ENCODE peak calls at places on chromosomes 4 and X, in five cellular contexts. O is SK-N-SH, E is suprapubic skin, U is H1, D is MM.1S. W is an unnamed sample.

GRCh38 chrX:39477438-39478120 is 620.2 kb downstream of the BCOR start:
- DNase-seq in O (no peak), E (no peak), U (peak; percentile 2), D (no peak), W (no peak)

GRCh38 chr4:2793920-2794706 is 1.2 kb downstream of the SH3BP2 start:
- DNase-seq in O (peak; percentile 84), E (peak; percentile 79), U (no peak), D (no peak), W (peak; percentile 9)

GRCh38 chrX:8823698-8824097 is 22.5 kb upstream of the FAM9A start:
- DNase-seq in O (no peak), E (no peak), U (no peak), D (no peak), W (no peak)

GRCh38 chr4:84050014-84050413 is 449.1 kb downstream of the NKX6-1 start:
- DNase-seq in O (no peak), E (no peak), U (peak; percentile 27), D (no peak), W (no peak)

GRCh38 chr4:337932-338758 is 531 bp downstream of the ZNF141 start:
- DNase-seq in O (no peak), E (no peak), U (no peak), D (no peak), W (no peak)

GRCh38 chrX:63979480-63979879 is 194.5 kb upstream of the ARHGEF9 start:
- DNase-seq in O (no peak), E (no peak), U (no peak), D (no peak), W (no peak)

GRCh38 chrX:97380200-97380599 is 496.5 kb downstream of the RPA4 start:
- DNase-seq in O (peak; percentile 10), E (no peak), U (no peak), D (no peak), W (no peak)

GRCh38 chr4:2244947-2245786 is 3.2 kb upstream of the HAUS3 start:
- DNase-seq in O (no peak), E (peak; percentile 77), U (no peak), D (no peak), W (no peak)

GRCh38 chr4:1567808-1568581 is 116.1 kb downstream of the FAM53A start:
- DNase-seq in O (no peak), E (no peak), U (no peak), D (no peak), W (no peak)

GRCh38 chr4:137949746-137950145 is 292.4 kb downstream of the SLC7A11 start:
- DNase-seq in O (no peak), E (no peak), U (no peak), D (no peak), W (no peak)

GRCh38 chrX:105328773-105329172 is 108.3 kb upstream of the TEX13A start:
- DNase-seq in O (no peak), E (no peak), U (no peak), D (no peak), W (no peak)

GRCh38 chr4:94714360-94714759 is 43.4 kb upstream of the BMPR1B start:
- DNase-seq in O (no peak), E (no peak), U (no peak), D (no peak), W (no peak)

GRCh38 chr4:6461301-6462165 is 10.9 kb downstream of the PPP2R2C start:
- DNase-seq in O (no peak), E (peak; percentile 66), U (no peak), D (no peak), W (peak; percentile 25)

GRCh38 chr4:15563871-15564270 is 91.3 kb downstream of the FBXL5 start:
- DNase-seq in O (no peak), E (no peak), U (no peak), D (no peak), W (no peak)

GRCh38 chrX:131746491-131746968 is 202.7 kb downstream of the OR13H1 start:
- DNase-seq in O (peak; percentile 62), E (no peak), U (no peak), D (peak; percentile 78), W (peak; percentile 43)

GRCh38 chrX:50469206-50469605 is 1.4 kb downstream of the DGKK start:
- DNase-seq in O (peak; percentile 41), E (no peak), U (no peak), D (no peak), W (no peak)

GRCh38 chr4:81436096-81436495 is 35.6 kb downstream of the RASGEF1B start:
- DNase-seq in O (no peak), E (no peak), U (no peak), D (no peak), W (no peak)

GRCh38 chr4:47703964-47704363 is 133.9 kb downstream of the CORIN start:
- DNase-seq in O (no peak), E (no peak), U (no peak), D (no peak), W (no peak)

GRCh38 chr4:47705326-47705981 is 132.4 kb downstream of the CORIN start:
- DNase-seq in O (peak; percentile 46), E (no peak), U (no peak), D (peak; percentile 25), W (no peak)

GRCh38 chr4:47701286-47701685 is 136.6 kb downstream of the CORIN start:
- DNase-seq in O (no peak), E (no peak), U (no peak), D (no peak), W (no peak)

GRCh38 chr4:47703008-47703407 is 134.9 kb downstream of the CORIN start:
- DNase-seq in O (no peak), E (no peak), U (no peak), D (no peak), W (no peak)

GRCh38 chr4:47704693-47705325 is 133.1 kb downstream of the CORIN start:
- DNase-seq in O (peak; percentile 58), E (no peak), U (peak; percentile 19), D (peak; percentile 38), W (no peak)
- H3K27ac ChIP-seq in O (no peak overlapping the region), E (peak overlapping the region; percentile 50), U (no peak overlapping the region), D (no peak overlapping the region), W (no peak overlapping the region)

GRCh38 chrX:22664826-22665225 is 334.9 kb upstream of the DDX53 start:
- DNase-seq in O (no peak), E (no peak), U (no peak), D (no peak), W (no peak)

GRCh38 chrX:22660756-22661155 is 339.0 kb upstream of the DDX53 start:
- DNase-seq in O (no peak), E (no peak), U (no peak), D (no peak), W (no peak)

GRCh38 chrX:22666441-22666840 is 333.3 kb upstream of the DDX53 start:
- DNase-seq in O (peak; percentile 31), E (no peak), U (no peak), D (no peak), W (no peak)

GRCh38 chrX:22665818-22666217 is 333.9 kb upstream of the DDX53 start:
- DNase-seq in O (no peak), E (no peak), U (no peak), D (no peak), W (no peak)

DNA sequence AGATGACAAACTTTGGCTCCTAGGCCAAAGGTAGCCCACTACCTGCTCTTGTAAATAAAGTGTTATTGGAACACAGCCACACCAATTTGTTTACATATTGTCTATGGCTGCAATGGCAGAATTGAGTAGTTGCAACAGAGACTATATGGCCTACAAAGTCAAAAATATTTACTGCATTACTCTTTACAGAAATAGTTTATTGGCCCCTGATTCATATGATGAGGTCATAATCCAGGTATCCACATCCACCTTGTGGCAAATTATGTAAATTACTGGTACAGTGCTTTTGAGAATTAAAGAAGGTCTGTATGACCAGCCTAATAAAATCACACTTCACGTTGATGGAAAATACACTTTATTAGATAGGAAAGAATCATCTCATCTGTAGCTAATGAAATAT is 337.0 kb upstream of the DDX53 start:
- DNase-seq in O (no peak), E (no peak), U (no peak), D (no peak), W (no peak)
- H3K4me3 ChIP-seq in O (no peak overlapping the region), E (no peak overlapping the region), U (no peak overlapping the region), D (no peak overlapping the region), W (no peak overlapping the region)

DNA sequence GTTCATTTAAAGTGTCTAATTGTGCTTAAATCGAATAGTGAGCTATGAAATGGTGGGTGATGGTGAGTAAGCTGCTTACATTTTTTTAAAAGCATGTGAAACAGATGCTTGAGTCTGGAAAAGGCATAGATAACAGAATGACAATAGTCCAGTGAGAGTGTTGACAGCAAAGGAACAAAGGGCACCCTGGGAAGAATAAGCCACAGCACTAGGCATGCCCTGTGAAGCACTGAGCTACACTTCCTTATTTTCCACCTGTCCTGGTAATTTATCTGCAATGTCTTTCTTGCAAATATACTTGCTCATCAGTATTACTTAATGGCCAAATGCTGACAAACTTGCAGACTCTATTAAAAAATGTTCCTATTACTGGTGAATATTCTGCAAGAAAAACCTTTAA is 168.7 kb downstream of the PRDM5 start:
- DNase-seq in O (peak; percentile 30), E (no peak), U (no peak), D (no peak), W (no peak)
- H3K27ac ChIP-seq in O (no peak overlapping the region), E (no peak overlapping the region), U (no peak overlapping the region), D (no peak overlapping the region), W (no peak overlapping the region)

DNA sequence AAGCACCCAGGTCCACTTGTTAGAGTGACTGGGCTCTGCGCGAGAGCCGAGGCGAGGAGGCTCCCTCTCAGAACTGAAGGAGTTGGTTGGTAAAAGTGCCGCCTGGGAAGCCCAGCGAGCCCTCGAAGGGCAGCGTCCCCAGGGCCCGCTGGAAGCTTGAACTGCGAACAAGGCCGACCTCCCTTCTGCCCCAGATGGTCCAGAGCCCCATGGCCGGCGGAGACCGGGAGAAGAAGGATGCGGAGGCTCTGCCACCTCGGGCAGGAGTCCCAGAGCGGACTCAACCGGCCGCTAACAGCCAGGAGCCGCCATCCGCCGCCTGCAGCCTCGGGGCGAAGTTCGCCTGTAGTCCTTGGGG is 116.3 kb upstream of the TEX13C start:
- DNase-seq in O (peak; percentile 14), E (peak; percentile 70), U (no peak), D (no peak), W (no peak)
- H3K4me3 ChIP-seq in O (no peak overlapping the region), E (peak overlapping the region; percentile 59), U (peak overlapping the region; percentile 76), D (peak overlapping the region; percentile 61), W (peak overlapping the region; percentile 54)

GRCh38 chrX:123648028-123648810 is 84.6 kb downstream of the THOC2 start:
- DNase-seq in O (no peak), E (no peak), U (peak; percentile 54), D (no peak), W (no peak)
- H3K27ac ChIP-seq in O (no peak overlapping the region), E (no peak overlapping the region), U (no peak overlapping the region), D (no peak overlapping the region), W (no peak overlapping the region)

DNA sequence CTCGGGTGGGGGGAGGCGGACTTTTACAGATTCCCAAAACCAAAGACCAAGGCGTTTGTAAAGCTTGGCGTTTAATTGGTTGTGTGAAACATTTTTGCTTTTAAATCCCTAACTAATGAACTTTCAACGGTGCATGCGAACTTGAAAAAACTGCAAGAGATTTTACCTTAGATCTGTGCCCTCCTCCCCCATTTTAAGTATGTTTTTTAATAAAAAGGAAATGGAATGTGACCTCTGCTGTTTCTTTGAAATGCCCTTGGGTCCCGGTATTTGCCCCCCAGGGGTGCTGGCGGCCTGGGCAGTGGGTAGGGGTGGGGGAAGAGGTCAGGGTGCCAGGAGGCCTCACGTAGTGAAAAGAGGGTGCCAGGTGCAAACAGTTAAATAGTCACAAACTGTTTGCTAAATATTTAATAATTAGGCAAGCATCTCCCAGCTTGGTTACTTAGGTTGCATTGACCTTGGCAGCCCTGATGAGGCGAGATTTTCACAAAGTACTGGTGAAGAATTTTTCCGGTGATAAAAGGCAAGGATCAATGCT is 209.8 kb downstream of the NWD2 start:
- DNase-seq in O (no peak), E (no peak), U (no peak), D (no peak), W (no peak)
- H3K4me3 ChIP-seq in O (no peak overlapping the region), E (peak overlapping the region; percentile 61), U (peak overlapping the region; percentile 31), D (no peak overlapping the region), W (peak overlapping the region; percentile 58)